ENCODE peak calls at places on chromosome 6, in nine cellular contexts. G, V, M, X, N, Q, D, P and O are unnamed samples.

GRCh38 chr6:53263915-53264314 is 84.8 kb downstream of the ELOVL5 start:
- DNase-seq in Q (no peak), M (no peak), V (no peak), D (no peak), N (no peak), X (no peak), P (no peak), G (peak), O (no peak)

GRCh38 chr6:50712291-50712690 is 1.0 kb upstream of the TFAP2D start:
- DNase-seq in Q (no peak), N (no peak), D (no peak), M (no peak), G (no peak), V (no peak), X (no peak), P (no peak), O (no peak)

GRCh38 chr6:68506911-68507310 is 128.2 kb upstream of the ADGRB3 start:
- DNase-seq in G (no peak), D (no peak), Q (no peak), N (no peak), V (no peak), P (no peak), X (no peak), M (no peak), O (no peak)

GRCh38 chr6:90435207-90435899 is 138.7 kb upstream of the BACH2 start:
- DNase-seq in X (no peak), M (no peak), V (no peak), N (no peak), D (no peak), G (no peak), P (no peak), Q (no peak), O (no peak)

GRCh38 chr6:39076993-39077535 is 28.5 kb downstream of the GLP1R start:
- DNase-seq in P (no peak), N (peak), G (no peak), D (no peak), Q (no peak), M (no peak), X (no peak), V (peak), O (no peak)

GRCh38 chr6:41332241-41332640 is 3.2 kb upstream of the NCR2 start:
- DNase-seq in Q (no peak), M (no peak), G (no peak), D (no peak), V (no peak), X (no peak), P (no peak), N (peak), O (no peak)

GRCh38 chr6:147077251-147077650 is 127.0 kb upstream of the STXBP5 start:
- DNase-seq in G (no peak), N (no peak), D (no peak), M (peak), P (no peak), V (no peak), Q (peak), X (no peak), O (no peak)

GRCh38 chr6:104736545-104736944 is 123.2 kb downstream of the HACE1 start:
- DNase-seq in M (no peak), P (no peak), D (no peak), N (no peak), V (no peak), X (no peak), Q (no peak), G (no peak), O (no peak)

GRCh38 chr6:99940582-99940981 is 53.4 kb downstream of the MCHR2 start:
- DNase-seq in X (no peak), G (no peak), P (no peak), N (no peak), M (no peak), V (no peak), Q (no peak), D (no peak), O (no peak)

GRCh38 chr6:610882-611281 is 46.0 kb downstream of the HUS1B start:
- DNase-seq in N (no peak), M (no peak), G (no peak), Q (no peak), V (no peak), X (no peak), D (no peak), P (no peak), O (no peak)

GRCh38 chr6:35582315-35582714 is 69.6 kb upstream of the TULP1 start:
- DNase-seq in D (no peak), X (no peak), Q (no peak), G (no peak), V (no peak), P (no peak), M (no peak), N (no peak), O (no peak)

GRCh38 chr6:35573495-35574110 is 60.9 kb upstream of the TULP1 start:
- DNase-seq in N (no peak), V (no peak), P (no peak), X (no peak), M (no peak), G (peak), D (no peak), Q (no peak), O (no peak)

GRCh38 chr6:35581633-35582032 is 68.9 kb upstream of the TULP1 start:
- DNase-seq in G (no peak), N (no peak), Q (no peak), P (no peak), D (no peak), V (no peak), M (no peak), X (no peak), O (no peak)

DNA sequence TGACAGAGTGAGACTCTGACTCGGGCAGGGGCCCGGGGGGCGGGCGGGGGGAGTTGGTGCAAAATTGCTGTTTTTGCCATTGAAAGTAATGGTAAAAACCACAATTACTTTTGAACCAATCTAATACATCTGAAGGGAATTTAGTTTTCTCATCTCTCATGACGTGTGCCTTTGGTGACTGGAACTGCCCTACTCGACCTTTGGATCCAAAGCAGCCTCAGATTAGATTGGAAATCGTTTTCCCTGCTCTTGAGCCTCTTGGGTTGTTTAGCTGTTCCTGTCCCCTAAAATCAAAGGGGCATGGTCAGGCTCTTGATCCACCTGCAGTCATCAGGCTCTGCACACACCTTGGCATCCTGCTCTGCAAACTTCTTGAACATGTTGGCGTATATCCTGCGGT is 64.0 kb upstream of the TULP1 start:
- DNase-seq in M (no peak), G (no peak), N (no peak), D (no peak), P (no peak), X (no peak), V (no peak), Q (no peak), O (no peak)
- TF ChIP-seq CTCF in M (no peak), G (no peak), N (no peak), D (no peak), P (no peak), X (no peak), V (no peak), Q (no peak), O (no peak)

DNA sequence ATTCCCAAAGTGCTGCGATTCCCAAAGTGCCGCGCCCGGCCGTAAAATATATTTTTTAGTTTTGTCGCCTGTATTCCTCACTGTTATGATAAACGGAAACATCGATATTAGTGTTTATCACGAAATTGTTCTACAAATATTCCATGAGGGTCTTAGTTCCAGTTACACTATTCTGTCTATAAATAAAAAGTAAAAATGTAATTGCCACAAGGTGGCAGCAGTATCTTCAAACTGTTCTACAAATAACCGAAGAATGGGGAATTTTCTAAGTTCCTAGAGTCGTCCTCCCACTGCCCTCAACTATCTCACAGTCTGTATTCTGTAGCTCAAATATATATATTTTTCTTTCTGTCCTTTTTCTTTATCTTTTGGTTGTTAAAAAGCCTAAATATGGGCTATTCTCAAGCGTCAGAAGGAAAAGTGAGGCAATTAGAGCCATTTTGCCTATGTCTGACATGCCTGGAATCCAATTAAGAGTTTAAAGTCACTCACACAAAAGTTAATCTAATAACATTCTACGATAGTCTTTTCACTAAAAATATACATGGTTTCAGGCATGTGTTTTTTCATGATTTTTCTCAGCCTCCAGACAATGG is 14.1 kb upstream of the FAM162B start:
- DNase-seq in D (no peak), V (no peak), M (no peak), Q (no peak), G (peak), N (no peak), X (peak), P (no peak), O (no peak)
- TF ChIP-seq CTCF in D (peak), V (peak), M (peak), Q (peak), G (peak), N (peak), X (peak), P (no peak), O (peak)

GRCh38 chr6:16973545-16974386 is 128.1 kb upstream of the STMND1 start:
- DNase-seq in D (no peak), X (no peak), P (no peak), Q (no peak), N (no peak), V (no peak), M (no peak), G (no peak), O (no peak)
- TF ChIP-seq CTCF in D (no peak), X (no peak), P (no peak), Q (no peak), N (no peak), V (no peak), M (no peak), G (no peak), O (no peak)

DNA sequence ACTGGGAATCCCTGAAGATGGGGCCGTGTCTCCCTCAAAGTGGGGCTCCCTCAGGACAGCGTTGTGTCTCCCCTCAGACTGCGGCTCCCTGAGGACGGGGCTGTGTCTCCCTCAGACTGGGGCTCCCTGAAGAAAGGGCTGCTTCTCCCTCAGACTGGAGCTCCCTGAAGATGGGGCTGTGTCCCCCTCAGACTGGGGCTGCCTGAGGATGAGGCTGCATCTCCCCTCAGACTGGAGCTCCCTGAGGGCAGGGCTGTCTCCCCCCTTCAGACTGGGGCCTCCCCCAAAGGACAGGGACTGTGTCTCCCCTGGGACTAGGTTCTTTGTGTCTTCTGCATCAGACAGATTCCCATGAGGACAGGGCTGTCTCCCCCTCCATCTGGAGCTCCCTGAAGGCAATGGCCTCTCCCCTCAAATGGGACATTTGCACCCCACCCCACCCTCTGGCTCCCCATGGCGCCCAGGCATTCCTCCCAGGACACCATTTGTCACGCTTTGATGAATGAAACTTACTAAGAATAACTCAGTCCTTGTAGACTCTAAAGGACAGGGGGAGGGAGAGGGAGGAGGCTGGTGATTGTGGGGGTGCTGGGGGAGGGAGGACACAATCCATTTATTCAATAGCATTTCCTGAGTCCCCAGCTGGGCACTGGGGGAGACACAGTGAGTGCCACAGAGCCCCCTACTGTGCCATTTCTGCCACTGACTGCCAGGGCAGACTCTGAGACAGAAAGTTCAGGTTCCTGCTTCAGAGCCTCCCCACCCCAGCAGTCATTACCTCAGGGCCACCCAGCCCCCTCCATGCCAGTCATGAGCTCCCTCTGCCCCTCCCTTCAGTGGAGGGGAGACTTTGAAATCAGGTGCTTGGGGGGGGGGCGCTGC is 122.4 kb downstream of the MRPL14 start:
- DNase-seq in N (no peak), V (peak), P (no peak), Q (peak), X (peak), D (no peak), M (peak), G (peak), O (no peak)
- TF ChIP-seq CTCF in N (peak), V (no peak), P (no peak), Q (no peak), X (peak), D (peak), M (peak), G (peak), O (no peak)

DNA sequence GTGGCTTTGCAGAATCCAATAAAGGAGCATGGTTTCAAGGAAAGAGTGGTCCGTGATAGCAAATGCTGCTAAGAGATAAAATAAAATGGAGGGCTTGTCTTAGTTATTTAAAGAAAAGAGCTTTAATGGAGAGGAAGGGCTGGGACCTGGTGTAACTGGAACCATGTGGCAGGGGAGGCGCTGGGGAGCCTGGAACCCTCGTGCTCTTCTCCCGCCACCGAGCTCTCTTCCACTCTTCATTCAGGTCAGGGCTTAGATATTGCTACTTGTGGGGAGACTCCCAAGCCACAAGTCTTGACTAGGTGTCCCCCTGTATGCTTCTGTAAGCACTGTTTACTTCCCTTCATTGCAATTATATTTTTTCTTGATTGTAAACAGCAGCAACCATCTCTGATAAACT is 15.2 kb upstream of the ARFGEF3 start:
- DNase-seq in Q (no peak), G (no peak), D (no peak), M (no peak), N (no peak), X (no peak), V (no peak), P (no peak), O (no peak)
- TF ChIP-seq CTCF in Q (no peak), G (no peak), D (no peak), M (no peak), N (no peak), X (no peak), V (no peak), P (no peak), O (no peak)

GRCh38 chr6:28585335-28585734 is 59.7 kb downstream of the GPX5 start:
- DNase-seq in D (no peak), M (no peak), V (no peak), Q (no peak), X (no peak), G (no peak), N (no peak), P (no peak), O (no peak)

GRCh38 chr6:28583463-28583862 is 57.8 kb downstream of the GPX5 start:
- DNase-seq in D (no peak), N (no peak), P (no peak), G (no peak), V (no peak), M (no peak), Q (no peak), X (no peak), O (no peak)

GRCh38 chr6:28586273-28586672 is 60.6 kb downstream of the GPX5 start:
- DNase-seq in D (no peak), N (no peak), G (no peak), V (no peak), X (no peak), Q (no peak), P (no peak), M (no peak), O (no peak)

GRCh38 chr6:28580484-28580883 is 54.8 kb downstream of the GPX5 start:
- DNase-seq in G (peak), Q (no peak), D (no peak), X (no peak), V (no peak), P (no peak), M (no peak), N (no peak), O (no peak)
- TF ChIP-seq CTCF in G (no peak), Q (no peak), D (no peak), X (peak), V (no peak), P (no peak), M (no peak), N (no peak), O (no peak)

GRCh38 chr6:138943089-138943625 is 44.9 kb downstream of the REPS1 start:
- DNase-seq in G (no peak), M (no peak), P (no peak), Q (no peak), D (no peak), V (no peak), N (no peak), X (no peak), O (no peak)

GRCh38 chr6:138944412-138944811 is 43.6 kb downstream of the REPS1 start:
- DNase-seq in D (no peak), V (peak), G (peak), P (no peak), X (peak), M (no peak), N (no peak), Q (no peak), O (no peak)

GRCh38 chr6:138948780-138949179 is 39.3 kb downstream of the REPS1 start:
- DNase-seq in X (peak), Q (no peak), V (no peak), M (no peak), G (no peak), N (no peak), D (no peak), P (no peak), O (no peak)

GRCh38 chr6:138948028-138948427 is 40.0 kb downstream of the REPS1 start:
- DNase-seq in M (no peak), P (no peak), X (no peak), Q (no peak), V (no peak), N (no peak), G (no peak), D (no peak), O (no peak)

DNA sequence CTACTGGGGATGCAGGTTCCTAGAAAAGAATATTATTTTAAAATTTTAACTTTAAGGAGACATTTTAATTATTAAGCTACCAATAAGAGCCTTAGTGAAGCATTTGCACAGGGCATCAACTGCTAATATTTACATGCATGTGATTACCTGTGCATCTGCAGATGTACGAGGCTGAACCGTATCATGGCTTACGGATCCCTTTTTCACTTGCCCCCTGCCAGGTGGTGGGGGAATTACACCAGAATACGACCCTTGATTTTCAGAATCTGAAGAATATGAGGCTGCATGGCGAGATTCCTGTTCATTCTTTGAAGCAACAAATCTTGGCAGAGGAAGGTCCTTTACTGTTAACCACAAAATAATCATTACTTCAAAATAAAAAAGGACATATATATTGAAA is 42.7 kb downstream of the REPS1 start:
- DNase-seq in M (no peak), Q (no peak), X (peak), N (no peak), G (no peak), D (no peak), P (no peak), V (peak), O (no peak)
- TF ChIP-seq CTCF in M (no peak), Q (no peak), X (no peak), N (no peak), G (peak), D (no peak), P (no peak), V (peak), O (peak)